ENCODE peak calls at places on chromosomes 4 and X, in six cellular contexts. C is AG09319; T is B cell; S is neural crest cell; F is CD8-positive, alpha-beta T cell; X is nephron progenitor cell. H is an unnamed sample.

GRCh38 chrX:111095974-111096870 is at the start of gene PAK3:
- DNase-seq in X (peak), F (peak), T (peak), C (no peak), S (peak), H (no peak)

GRCh38 chr4:86306816-86307215 is 53.0 kb downstream of the MAPK10 start:
- DNase-seq in T (no peak), X (no peak), C (peak), F (no peak), S (no peak), H (no peak)

GRCh38 chrX:66489339-66489738 is 149.5 kb downstream of the EDA2R start:
- DNase-seq in X (no peak), F (no peak), C (no peak), T (no peak), S (no peak), H (no peak)

GRCh38 chrX:56995271-56995994 is at the start of gene SPIN3:
- DNase-seq in S (peak), X (peak), F (peak), C (no peak), T (peak), H (peak)

GRCh38 chr4:37685211-37685725 is 908 bp downstream of the RELL1 start:
- DNase-seq in C (peak), S (no peak), X (no peak), T (peak), F (peak), H (no peak)

GRCh38 chr4:33013280-33013679 is 2293.1 kb downstream of the PCDH7 start:
- DNase-seq in X (no peak), S (no peak), C (no peak), T (no peak), F (no peak), H (no peak)

GRCh38 chrX:56231706-56232105 is 450 bp upstream of the KLF8 start:
- DNase-seq in F (no peak), S (no peak), C (no peak), T (no peak), X (no peak), H (no peak)

GRCh38 chr4:338759-339097 is 1.1 kb downstream of the ZNF141 start:
- DNase-seq in X (no peak), C (no peak), T (peak), F (no peak), S (peak), H (no peak)

GRCh38 chrX:154657226-154657805 is 3.9 kb upstream of the CTAG2 start:
- DNase-seq in T (no peak), F (no peak), C (no peak), S (no peak), X (no peak), H (no peak)

GRCh38 chr4:85603437-85604336 is 128.7 kb downstream of the ARHGAP24 start:
- DNase-seq in S (no peak), F (no peak), T (peak), C (no peak), X (no peak), H (peak)

GRCh38 chr4:152778656-152779512 is 646 bp downstream of the TIGD4 start:
- DNase-seq in S (peak), T (peak), X (peak), F (peak), C (no peak), H (peak)

GRCh38 chrX:93932471-93933220 is 258.6 kb downstream of the FAM133A start:
- DNase-seq in X (no peak), C (no peak), F (no peak), S (no peak), T (no peak), H (no peak)

GRCh38 chr4:74056858-74057562 is 18.5 kb upstream of the CXCL3 start:
- DNase-seq in X (no peak), T (no peak), S (no peak), C (peak), F (no peak), H (no peak)

DNA sequence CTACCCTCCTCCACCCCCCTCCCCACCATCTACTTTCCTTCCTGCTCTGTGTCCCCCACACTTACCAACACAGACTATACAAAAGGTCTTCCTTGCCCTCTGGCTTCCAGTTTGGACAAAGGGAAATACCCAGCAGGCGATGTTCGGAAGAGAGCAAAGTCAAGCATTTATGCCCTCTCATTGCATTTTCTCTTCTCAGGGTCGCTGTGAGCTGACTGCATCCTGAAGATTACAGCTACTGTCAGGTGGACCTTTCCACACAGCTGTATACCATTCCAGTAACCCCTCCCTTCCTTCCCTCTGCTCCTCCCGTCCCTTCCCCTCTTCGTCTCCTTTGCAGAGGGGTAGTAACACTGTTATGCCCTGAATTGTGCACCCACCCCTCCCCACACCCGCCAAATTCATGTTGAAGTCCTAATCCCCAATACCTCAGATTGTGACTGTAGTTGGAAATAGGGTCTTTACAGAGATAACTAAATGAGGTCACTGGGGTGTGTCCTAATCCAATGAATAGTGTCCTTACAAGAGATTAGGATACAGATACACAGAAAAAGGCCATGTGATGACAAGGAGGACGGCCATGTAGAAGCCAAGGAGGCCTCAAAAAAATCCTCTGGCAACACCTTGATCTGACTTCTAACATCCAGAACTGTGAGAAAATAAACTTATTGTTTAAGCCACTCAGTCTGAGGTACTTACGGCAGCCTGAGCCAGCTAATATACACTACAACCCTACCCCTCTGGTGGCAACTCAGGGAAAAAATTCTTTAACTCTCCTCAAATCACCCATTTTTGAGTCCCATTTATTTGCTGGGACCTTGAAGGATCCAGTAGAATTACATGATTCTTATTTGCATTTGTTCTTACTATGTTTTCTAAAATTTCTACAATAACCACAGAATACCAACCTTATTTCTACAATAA is 11.7 kb downstream of the MORF4L2 start:
- DNase-seq in X (no peak), T (no peak), C (no peak), F (no peak), S (no peak), H (no peak)
- TF ChIP-seq CTCF in X (no peak), T (no peak), C (no peak), F (no peak), S (peak), H (no peak)

GRCh38 chr4:2168469-2169319 is 73.2 kb downstream of the HAUS3 start:
- DNase-seq in T (no peak), X (no peak), C (no peak), S (no peak), F (no peak), H (no peak)
- TF ChIP-seq CTCF in T (no peak), X (no peak), C (no peak), S (no peak), F (no peak), H (no peak)

GRCh38 chr4:10889819-10890218 is 205.3 kb upstream of the CLNK start:
- DNase-seq in S (no peak), C (no peak), X (no peak), F (no peak), T (no peak), H (no peak)
- TF ChIP-seq CTCF in S (no peak), C (no peak), X (no peak), F (no peak), T (no peak), H (no peak)

DNA sequence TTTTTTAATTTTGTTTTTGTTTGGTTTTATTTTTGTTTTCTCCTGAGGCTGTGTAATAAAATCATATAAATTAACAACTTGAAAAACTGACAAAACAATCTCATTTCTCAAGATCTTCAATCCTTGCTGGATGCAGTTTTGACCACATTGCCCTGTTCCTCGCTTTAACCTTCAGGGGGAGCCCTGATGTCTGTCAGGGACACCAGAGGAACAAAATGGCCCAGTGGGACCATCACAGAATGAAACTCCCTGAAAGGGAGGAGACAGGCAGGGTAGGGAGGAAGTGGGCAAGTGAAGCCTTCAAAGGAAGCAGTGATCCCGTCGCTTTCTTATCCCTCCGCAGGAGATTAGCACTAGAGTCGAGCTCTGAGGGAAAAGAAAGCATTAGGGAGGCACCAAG is 274.9 kb upstream of the LDB2 start:
- DNase-seq in X (peak), F (no peak), C (no peak), S (no peak), T (no peak), H (no peak)
- TF ChIP-seq CTCF in X (peak), F (no peak), C (peak), S (peak), T (no peak), H (no peak)

GRCh38 chr4:15907430-15907829 is 31.1 kb downstream of the FGFBP1 start:
- DNase-seq in S (no peak), X (no peak), T (no peak), C (peak), F (no peak), H (no peak)
- TF ChIP-seq CTCF in S (no peak), X (no peak), T (no peak), C (no peak), F (no peak), H (no peak)

GRCh38 chrX:131812847-131813825 is 210.0 kb upstream of the STK26 start:
- DNase-seq in S (no peak), C (peak), T (peak), F (peak), X (no peak), H (peak)
- TF ChIP-seq CTCF in S (no peak), C (peak), T (peak), F (peak), X (no peak), H (peak)

GRCh38 chr4:68123525-68123924 is 6.1 kb downstream of the TMPRSS11F start:
- DNase-seq in S (no peak), X (no peak), T (no peak), C (no peak), F (no peak), H (no peak)

GRCh38 chr4:68124262-68124661 is 5.4 kb downstream of the TMPRSS11F start:
- DNase-seq in T (no peak), F (no peak), C (no peak), S (no peak), X (no peak), H (no peak)

GRCh38 chr4:68119921-68120320 is 9.7 kb downstream of the TMPRSS11F start:
- DNase-seq in T (no peak), X (no peak), S (no peak), C (no peak), F (no peak), H (no peak)
- TF ChIP-seq CTCF in T (no peak), X (no peak), S (no peak), C (no peak), F (no peak), H (no peak)

H was measured in GM13976.